ENCODE peak calls at places on chromosomes 12 and 14, in five cellular contexts. O, Y, N, K and Q are unnamed samples.

GRCh38 chr12:130872179-130873096 is 572 bp downstream of the RAN start:
- DNase-seq in Y (peak; percentile 41), O (peak; percentile 11), N (no peak), K (peak; percentile 57), Q (no peak)

GRCh38 chr12:56274299-56274698 is 7.6 kb downstream of the COQ10A start:
- DNase-seq in O (no peak), N (no peak), K (no peak), Y (no peak), Q (no peak)

GRCh38 chr14:99784508-99784907 is 8.7 kb upstream of the EML1 start:
- DNase-seq in N (no peak), Y (no peak), K (no peak), O (no peak), Q (no peak)

GRCh38 chr12:117674763-117675162 is 294.0 kb downstream of the KSR2 start:
- DNase-seq in Y (no peak), O (no peak), K (no peak), N (no peak), Q (no peak)

GRCh38 chr12:21346542-21347205 is 12.0 kb upstream of the SLCO1A2 start:
- DNase-seq in N (no peak), O (no peak), Y (no peak), K (no peak), Q (no peak)

GRCh38 chr14:21089877-21090193 is 8.6 kb downstream of the ZNF219 start:
- DNase-seq in O (no peak), K (no peak), Y (no peak), N (no peak), Q (no peak)

GRCh38 chr12:118061011-118061875 is at the start of gene WSB2:
- DNase-seq in O (peak; percentile 67), N (peak; percentile 59), Y (peak; percentile 63), K (peak; percentile 53), Q (peak; percentile 91)

GRCh38 chr14:102462391-102462790 is 47.2 kb downstream of the ANKRD9 start:
- DNase-seq in O (peak; percentile 76), N (no peak), Y (no peak), K (no peak), Q (no peak)

GRCh38 chr12:39723831-39724230 is 104.2 kb upstream of the ABCD2 start:
- DNase-seq in N (peak; percentile 30), O (no peak), Y (no peak), K (no peak), Q (no peak)

GRCh38 chr14:61296707-61297502 is 15.8 kb upstream of the TMEM30B start:
- DNase-seq in N (no peak), Y (no peak), O (no peak), K (peak; percentile 42), Q (no peak)

GRCh38 chr12:72136792-72137191 is 135.4 kb upstream of the TRHDE start:
- DNase-seq in Y (no peak), N (no peak), O (no peak), K (no peak), Q (no peak)

GRCh38 chr12:57894577-57895292 is 46.6 kb upstream of the ATP23 start:
- DNase-seq in Y (no peak), K (peak; percentile 80), O (peak; percentile 50), N (no peak), Q (no peak)

GRCh38 chr12:57892232-57892987 is 45.9 kb upstream of the CTDSP2 start:
- DNase-seq in N (no peak), Y (no peak), O (no peak), K (no peak), Q (no peak)

GRCh38 chr12:57891639-57892228 is 45.2 kb upstream of the CTDSP2 start:
- DNase-seq in K (no peak), Y (no peak), O (no peak), N (no peak), Q (no peak)

GRCh38 chr12:57895337-57896138 is 45.8 kb upstream of the ATP23 start:
- DNase-seq in N (no peak), O (no peak), K (peak; percentile 49), Y (no peak), Q (no peak)

GRCh38 chr12:57893460-57894353 is 47.2 kb upstream of the CTDSP2 start:
- DNase-seq in Y (peak; percentile 84), O (peak; percentile 89), N (peak; percentile 61), K (no peak), Q (peak; percentile 95)
- TF ChIP-seq CTCF in Y (peak; percentile 18), O (no peak), N (no peak), K (no peak), Q (peak; percentile 10)

GRCh38 chr12:108635997-108636808 is 2.5 kb upstream of the SELPLG start:
- DNase-seq in N (no peak), Y (no peak), O (no peak), K (peak; percentile 74), Q (no peak)

GRCh38 chr12:108634225-108634795 is 616 bp upstream of the SELPLG start:
- DNase-seq in Y (no peak), O (peak; percentile 57), K (peak; percentile 66), N (peak; percentile 54), Q (no peak)

GRCh38 chr12:108635201-108635996 is 1.7 kb upstream of the SELPLG start:
- DNase-seq in K (peak; percentile 98), O (no peak), N (peak; percentile 43), Y (no peak), Q (no peak)

GRCh38 chr12:108633081-108633533 is 587 bp downstream of the SELPLG start:
- DNase-seq in N (peak; percentile 22), O (no peak), Y (no peak), K (peak; percentile 24), Q (no peak)

GRCh38 chr12:108633534-108634224 is at the start of gene SELPLG:
- DNase-seq in N (peak; percentile 30), Y (peak; percentile 23), K (peak; percentile 97), O (peak; percentile 59), Q (peak; percentile 60)
- H3K4me1 ChIP-seq in N (peaks cover 12% of the 10 kb centered on the region), Y (no peaks in the 10 kb centered on the region), K (peaks cover 88% of the 10 kb centered on the region), O (peaks cover 14% of the 10 kb centered on the region), Q (peaks cover 11% of the 10 kb centered on the region)

GRCh38 chr12:6192604-6193380 is 7.4 kb upstream of the CD9 start:
- DNase-seq in Y (no peak), O (no peak), N (no peak), K (no peak), Q (no peak)

GRCh38 chr12:6198556-6198955 is 1.6 kb upstream of the CD9 start:
- DNase-seq in O (no peak), K (no peak), Y (no peak), N (no peak), Q (no peak)

GRCh38 chr12:6197996-6198395 is 2.2 kb upstream of the CD9 start:
- DNase-seq in Y (no peak), O (no peak), N (peak; percentile 70), K (no peak), Q (no peak)

GRCh38 chr12:6195665-6196535 is 4.3 kb upstream of the CD9 start:
- DNase-seq in K (peak; percentile 73), O (peak; percentile 84), Y (peak; percentile 89), N (peak; percentile 96), Q (peak; percentile 83)

DNA sequence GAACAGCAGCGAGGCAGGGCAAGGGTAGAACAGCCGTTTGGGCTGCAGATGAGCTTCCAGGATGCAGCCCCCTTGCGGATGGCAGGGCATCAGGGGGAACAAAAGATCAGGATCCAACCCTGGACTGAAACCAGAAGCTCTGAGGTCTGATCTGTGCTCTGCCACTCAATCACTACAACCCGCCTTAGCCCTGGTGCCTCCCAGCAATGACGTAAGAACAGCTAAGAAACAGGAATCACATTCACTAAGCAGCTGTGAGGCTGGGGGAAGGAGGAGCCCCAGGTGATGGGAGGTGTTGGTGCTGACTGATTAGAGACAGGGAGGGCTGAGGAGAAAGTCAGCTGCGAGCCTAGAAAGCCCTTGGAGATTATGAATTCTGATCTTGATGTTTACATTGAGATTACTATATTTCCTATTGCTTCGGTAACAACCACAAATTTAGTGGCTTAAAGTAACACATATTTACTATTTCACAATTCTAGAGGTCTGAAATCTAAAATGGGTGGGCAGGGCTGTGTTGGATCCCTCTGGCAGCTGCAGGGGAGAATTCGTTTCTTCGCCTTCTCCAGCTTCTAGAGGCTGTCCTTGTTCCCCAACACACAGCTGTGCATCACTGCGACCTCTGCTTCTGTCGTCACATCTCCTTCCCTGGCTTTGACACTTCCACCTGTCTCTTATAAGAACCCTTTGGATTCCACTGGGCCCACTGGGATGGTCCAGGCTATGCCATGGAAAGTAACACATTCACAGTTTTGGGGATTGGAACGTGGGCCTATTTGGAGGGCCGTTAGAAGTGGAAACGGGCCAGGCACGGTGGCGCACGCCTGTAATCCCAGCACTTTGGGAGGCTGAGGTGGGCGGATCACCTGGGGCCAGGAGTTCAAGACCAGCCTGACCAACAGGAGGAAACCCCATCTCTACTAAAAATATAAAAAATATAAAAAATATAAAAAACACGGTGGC is 6.1 kb upstream of the CD9 start:
- DNase-seq in N (peak; percentile 93), Y (peak; percentile 50), O (no peak), K (peak; percentile 57), Q (no peak)
- TF ChIP-seq CTCF in N (peak; percentile 26), Y (no peak), O (no peak), K (no peak), Q (no peak)

GRCh38 chr12:91139264-91139663 is 28.0 kb upstream of the LUM start:
- DNase-seq in O (no peak), K (no peak), Y (no peak), N (no peak), Q (no peak)
- H3K4me1 ChIP-seq in O (peaks cover 8% of the 10 kb centered on the region), K (no peaks in the 10 kb centered on the region), Y (peaks cover 8% of the 10 kb centered on the region), N (no peaks in the 10 kb centered on the region), Q (peaks cover 25% of the 10 kb centered on the region)

GRCh38 chr14:28143340-28143739 is 623.2 kb upstream of the FOXG1 start:
- DNase-seq in O (no peak), Y (no peak), N (no peak), K (no peak), Q (no peak)

GRCh38 chr14:28141662-28142061 is 624.9 kb upstream of the FOXG1 start:
- DNase-seq in K (no peak), O (no peak), N (no peak), Y (no peak), Q (no peak)

DNA sequence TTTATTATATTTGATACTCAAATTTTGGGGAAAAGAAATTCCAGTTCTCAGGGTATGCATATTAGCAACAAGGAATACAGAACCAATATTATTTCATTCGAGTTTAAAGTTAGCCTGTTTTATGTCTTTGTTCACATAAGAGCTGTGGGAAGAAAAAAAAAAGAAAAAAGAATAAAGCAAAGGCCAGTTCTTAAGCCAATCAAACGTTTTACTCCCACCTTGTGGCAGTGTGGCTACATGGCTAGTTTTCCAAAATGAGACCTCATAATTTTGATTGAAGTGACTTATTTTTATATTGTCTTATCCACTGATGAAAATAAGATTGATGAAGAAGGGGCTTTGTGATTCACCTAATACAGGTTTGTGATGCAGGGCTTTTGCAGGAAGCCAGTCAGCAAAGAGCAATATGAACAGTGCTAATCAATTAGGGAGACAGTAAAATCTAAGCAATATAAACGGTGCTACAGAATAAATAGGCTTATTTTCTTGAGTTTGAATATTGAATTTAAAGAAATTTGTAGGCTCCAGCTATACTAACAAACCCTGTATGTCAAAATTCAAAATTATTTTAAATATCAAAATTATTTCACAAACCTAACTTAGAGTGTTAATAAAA is 624.1 kb upstream of the FOXG1 start:
- DNase-seq in K (no peak), O (no peak), Y (no peak), N (no peak), Q (no peak)
- TF ChIP-seq CTCF in K (no peak), O (no peak), Y (no peak), N (peak; percentile 71), Q (no peak)

GRCh38 chr14:24241829-24242443 is 487 bp downstream of the TINF2 start:
- DNase-seq in K (peak; percentile 96), Y (peak; percentile 96), O (no peak), N (peak; percentile 94), Q (peak; percentile 93)

GRCh38 chr14:24240110-24240918 is 2.1 kb downstream of the TINF2 start:
- DNase-seq in O (no peak), Y (no peak), K (no peak), N (no peak), Q (no peak)

GRCh38 chr14:24246765-24247212 is 4.4 kb upstream of the TINF2 start:
- DNase-seq in N (no peak), O (no peak), Y (no peak), K (peak; percentile 19), Q (no peak)

GRCh38 chr14:24238527-24239037 is 3.8 kb downstream of the TINF2 start:
- DNase-seq in N (no peak), Y (no peak), K (no peak), O (no peak), Q (no peak)

GRCh38 chr14:24243336-24243836 is 963 bp upstream of the TINF2 start:
- DNase-seq in N (no peak), Y (peak; percentile 51), K (peak; percentile 14), O (no peak), Q (no peak)
- H3K4me1 ChIP-seq in N (no peaks in the 10 kb centered on the region), Y (peaks cover 39% of the 10 kb centered on the region), K (peaks cover 30% of the 10 kb centered on the region), O (peaks cover 28% of the 10 kb centered on the region), Q (peaks cover 43% of the 10 kb centered on the region)